ENCODE peak calls at places on chromosomes 7 and 10, in nine cellular contexts. M is NCI-H1694; I is activated CD4-positive, CD25-positive, alpha-beta regulatory T cell treated with anti-CD3 and anti-CD28 coated beads, Interleukin-2, amount 50 U/mL, for 72 hours; H is HFF-Myc; E is stromal cell of bone marrow; S is neuronal stem cell; X is GM13977; O is AG09319; Q is CMK. K is an unnamed sample.

GRCh38 chr7:3722396-3722846 is 421.4 kb downstream of the SDK1 start:
- DNase-seq in M (no peak), I (no peak), H (no peak), E (no peak), S (peak), X (no peak), O (no peak), Q (no peak), K (no peak)

GRCh38 chr7:157442993-157443831 is 106.4 kb downstream of the DNAJB6 start:
- DNase-seq in M (no peak), I (no peak), H (no peak), E (no peak), S (no peak), X (no peak), O (no peak), Q (no peak), K (no peak)

GRCh38 chr7:17085186-17085585 is 203.4 kb upstream of the AGR3 start:
- DNase-seq in M (no peak), I (no peak), H (no peak), E (no peak), S (no peak), X (no peak), O (no peak), Q (no peak), K (no peak)

GRCh38 chr10:116271593-116272496 is 1.2 kb downstream of the GFRA1 start:
- DNase-seq in M (no peak), I (no peak), H (no peak), E (no peak), S (peak), X (peak), O (no peak), Q (no peak), K (no peak)

GRCh38 chr7:2635148-2635668 is 3.4 kb downstream of the TTYH3 start:
- DNase-seq in M (no peak), I (no peak), H (no peak), E (no peak), S (no peak), X (no peak), O (no peak), Q (no peak), K (no peak)

GRCh38 chr10:95906675-95907453 is 911 bp upstream of the CC2D2B start:
- DNase-seq in M (peak), I (no peak), H (peak), E (peak), S (peak), X (peak), O (peak), Q (peak), K (peak)

GRCh38 chr7:20021834-20022233 is 195.3 kb downstream of the MACC1 start:
- DNase-seq in M (no peak), I (no peak), H (no peak), E (no peak), S (no peak), X (no peak), O (no peak), Q (no peak), K (no peak)

GRCh38 chr7:128829391-128830166 is 627 bp upstream of the FLNC start:
- DNase-seq in M (no peak), I (no peak), H (no peak), E (no peak), S (no peak), X (no peak), O (no peak), Q (no peak), K (no peak)

GRCh38 chr10:3090914-3091313 is 23.6 kb downstream of the PFKP start:
- DNase-seq in M (no peak), I (no peak), H (no peak), E (no peak), S (no peak), X (no peak), O (no peak), Q (no peak), K (no peak)

GRCh38 chr7:152351168-152351567 is 84.6 kb downstream of the KMT2C start:
- DNase-seq in M (no peak), I (no peak), H (peak), E (no peak), S (no peak), X (no peak), O (no peak), Q (no peak), K (no peak)

GRCh38 chr7:69448071-69448470 is 150.2 kb upstream of the AUTS2 start:
- DNase-seq in M (no peak), I (no peak), H (no peak), E (no peak), S (no peak), X (no peak), O (no peak), Q (no peak), K (no peak)

GRCh38 chr7:368651-369475 is 78.9 kb downstream of the FOXL3 start:
- DNase-seq in M (no peak), I (no peak), H (no peak), E (no peak), S (no peak), X (no peak), O (no peak), Q (no peak), K (no peak)

GRCh38 chr7:158613481-158613880 is 25.9 kb upstream of the PTPRN2 start:
- DNase-seq in M (no peak), I (no peak), H (no peak), E (no peak), S (no peak), X (peak), O (no peak), Q (no peak), K (no peak)

GRCh38 chr7:95628831-95629439 is 32.6 kb upstream of the PDK4 start:
- DNase-seq in M (no peak), I (no peak), H (no peak), E (peak), S (no peak), X (no peak), O (no peak), Q (no peak), K (no peak)

GRCh38 chr7:6268023-6268908 is 4.2 kb downstream of the CYTH3 start:
- DNase-seq in M (no peak), I (no peak), H (no peak), E (no peak), S (no peak), X (no peak), O (no peak), Q (no peak), K (no peak)

GRCh38 chr10:110032801-110033723 is 25.3 kb downstream of the ADD3 start:
- DNase-seq in M (peak), I (no peak), H (no peak), E (no peak), S (no peak), X (no peak), O (no peak), Q (no peak), K (no peak)

GRCh38 chr10:100763043-100763747 is 17.8 kb downstream of the PAX2 start:
- DNase-seq in M (no peak), I (no peak), H (no peak), E (no peak), S (no peak), X (no peak), O (no peak), Q (no peak), K (no peak)

GRCh38 chr10:119211176-119211575 is 3.8 kb downstream of the GRK5 start:
- DNase-seq in M (no peak), I (no peak), H (no peak), E (no peak), S (no peak), X (no peak), O (no peak), Q (no peak), K (no peak)

GRCh38 chr10:79133386-79133785 is 64.6 kb downstream of the ZMIZ1 start:
- DNase-seq in M (no peak), I (no peak), H (no peak), E (no peak), S (no peak), X (no peak), O (no peak), Q (no peak), K (no peak)

GRCh38 chr10:62895058-62895457 is 78.9 kb upstream of the EGR2 start:
- DNase-seq in M (no peak), I (no peak), H (no peak), E (peak), S (no peak), X (no peak), O (no peak), Q (no peak), K (no peak)

GRCh38 chr7:114944742-114945625 is 23.1 kb downstream of the MDFIC start:
- DNase-seq in M (peak), I (no peak), H (peak), E (peak), S (peak), X (no peak), O (peak), Q (no peak), K (no peak)

GRCh38 chr10:11154333-11154732 is 136.7 kb downstream of the CELF2 start:
- DNase-seq in M (no peak), I (no peak), H (no peak), E (no peak), S (no peak), X (no peak), O (no peak), Q (no peak), K (no peak)

GRCh38 chr7:15829689-15830088 is 143.2 kb upstream of the MEOX2 start:
- DNase-seq in M (no peak), I (no peak), H (no peak), E (peak), S (no peak), X (no peak), O (no peak), Q (no peak), K (no peak)

GRCh38 chr7:118085000-118085399 is 99.0 kb upstream of the LSM8 start:
- DNase-seq in M (peak), I (no peak), H (no peak), E (no peak), S (no peak), X (no peak), O (no peak), Q (no peak), K (no peak)

GRCh38 chr7:142248166-142249160 is 9.4 kb downstream of the PRSS58 start:
- DNase-seq in M (no peak), I (no peak), H (no peak), E (no peak), S (no peak), X (no peak), O (no peak), Q (no peak), K (no peak)

GRCh38 chr7:98251251-98251843 is 685 bp downstream of the TECPR1 start:
- DNase-seq in M (peak), I (peak), H (no peak), E (no peak), S (no peak), X (peak), O (no peak), Q (no peak), K (no peak)

GRCh38 chr7:5633161-5634106 is 148.0 kb downstream of the RNF216 start:
- DNase-seq in M (no peak), I (no peak), H (no peak), E (no peak), S (no peak), X (no peak), O (no peak), Q (no peak), K (no peak)

GRCh38 chr10:79375321-79376077 is 28.2 kb downstream of the PPIF start:
- DNase-seq in M (no peak), I (peak), H (no peak), E (no peak), S (no peak), X (no peak), O (no peak), Q (no peak), K (no peak)

GRCh38 chr7:88254721-88255120 is 34.9 kb upstream of the SRI start:
- DNase-seq in M (no peak), I (no peak), H (no peak), E (peak), S (no peak), X (no peak), O (no peak), Q (no peak), K (no peak)

K was measured in natural killer cell treated with Interleukin-12 subunit alpha and Interleukin-12 subunit beta and Interleukin-15 and Interleukin-18, amount 100 ng/mL, for 72 hours.